ENCODE peak calls at places on chromosomes 11 and 22, in six cellular contexts. One of them, this sample, is unnamed.

GRCh38 chr11:103894673-103895072 is 141.8 kb upstream of the DDI1 start:
- DNase-seq in WTC11: no peak
- DNase-seq in HepG2: no peak
- DNase-seq in H1: no peak
- DNase-seq in K562: no peak
- DNase-seq in GM12878: no peak
- DNase-seq in this sample: no peak

GRCh38 chr22:31650391-31650790 is 11.6 kb downstream of the PISD start:
- DNase-seq in WTC11: no peak
- DNase-seq in HepG2: no peak
- DNase-seq in H1: no peak
- DNase-seq in K562: no peak
- DNase-seq in GM12878: no peak
- DNase-seq in this sample: peak

GRCh38 chr11:64044730-64045386 is 9.1 kb downstream of the FLRT1 start:
- DNase-seq in WTC11: no peak
- DNase-seq in HepG2: peak
- DNase-seq in H1: no peak
- DNase-seq in K562: no peak
- DNase-seq in GM12878: no peak
- DNase-seq in this sample: no peak

GRCh38 chr22:20533095-20533878 is 25.9 kb downstream of the MED15 start:
- DNase-seq in WTC11: no peak
- DNase-seq in HepG2: no peak
- DNase-seq in H1: no peak
- DNase-seq in K562: no peak
- DNase-seq in GM12878: no peak
- DNase-seq in this sample: no peak

GRCh38 chr22:49412236-49412635 is 415.4 kb downstream of the BRD1 start:
- DNase-seq in WTC11: no peak
- DNase-seq in HepG2: no peak
- DNase-seq in H1: no peak
- DNase-seq in K562: no peak
- DNase-seq in GM12878: no peak
- DNase-seq in this sample: no peak

GRCh38 chr22:46110215-46110614 is 40.1 kb upstream of the PPARA start:
- DNase-seq in WTC11: peak
- DNase-seq in HepG2: no peak
- DNase-seq in H1: no peak
- DNase-seq in K562: peak
- DNase-seq in GM12878: no peak
- DNase-seq in this sample: no peak

GRCh38 chr11:33736148-33736809 is at the start of gene CD59:
- DNase-seq in WTC11: peak
- DNase-seq in HepG2: peak
- DNase-seq in H1: peak
- DNase-seq in K562: peak
- DNase-seq in GM12878: peak
- DNase-seq in this sample: peak

GRCh38 chr11:121547574-121547973 is 94.8 kb upstream of the SORL1-AS1 start:
- DNase-seq in WTC11: no peak
- DNase-seq in HepG2: no peak
- DNase-seq in H1: no peak
- DNase-seq in K562: no peak
- DNase-seq in GM12878: no peak
- DNase-seq in this sample: no peak

GRCh38 chr22:44037519-44038370 is 13.6 kb downstream of the PARVB start:
- DNase-seq in WTC11: no peak
- DNase-seq in HepG2: no peak
- DNase-seq in H1: no peak
- DNase-seq in K562: no peak
- DNase-seq in GM12878: no peak
- DNase-seq in this sample: no peak

GRCh38 chr22:50260801-50261614 is 475 bp downstream of the MAPK12 start:
- DNase-seq in WTC11: peak
- DNase-seq in HepG2: no peak
- DNase-seq in H1: no peak
- DNase-seq in K562: peak
- DNase-seq in GM12878: no peak
- DNase-seq in this sample: peak

GRCh38 chr11:20110908-20111669 is 49.2 kb downstream of the DBX1 start:
- DNase-seq in WTC11: peak
- DNase-seq in HepG2: peak
- DNase-seq in H1: no peak
- DNase-seq in K562: peak
- DNase-seq in GM12878: peak
- DNase-seq in this sample: peak

GRCh38 chr11:12200359-12201015 is 90.1 kb downstream of the MICAL2 start:
- DNase-seq in WTC11: no peak
- DNase-seq in HepG2: no peak
- DNase-seq in H1: no peak
- DNase-seq in K562: peak
- DNase-seq in GM12878: no peak
- DNase-seq in this sample: no peak

GRCh38 chr11:69545976-69546617 is 64.6 kb downstream of the LINC01488 start:
- DNase-seq in WTC11: no peak
- DNase-seq in HepG2: no peak
- DNase-seq in H1: no peak
- DNase-seq in K562: no peak
- DNase-seq in GM12878: no peak
- DNase-seq in this sample: no peak

GRCh38 chr11:59710136-59710847 is 3.4 kb downstream of the OR10V1 start:
- DNase-seq in WTC11: no peak
- DNase-seq in HepG2: no peak
- DNase-seq in H1: no peak
- DNase-seq in K562: peak
- DNase-seq in GM12878: no peak
- DNase-seq in this sample: no peak

DNA sequence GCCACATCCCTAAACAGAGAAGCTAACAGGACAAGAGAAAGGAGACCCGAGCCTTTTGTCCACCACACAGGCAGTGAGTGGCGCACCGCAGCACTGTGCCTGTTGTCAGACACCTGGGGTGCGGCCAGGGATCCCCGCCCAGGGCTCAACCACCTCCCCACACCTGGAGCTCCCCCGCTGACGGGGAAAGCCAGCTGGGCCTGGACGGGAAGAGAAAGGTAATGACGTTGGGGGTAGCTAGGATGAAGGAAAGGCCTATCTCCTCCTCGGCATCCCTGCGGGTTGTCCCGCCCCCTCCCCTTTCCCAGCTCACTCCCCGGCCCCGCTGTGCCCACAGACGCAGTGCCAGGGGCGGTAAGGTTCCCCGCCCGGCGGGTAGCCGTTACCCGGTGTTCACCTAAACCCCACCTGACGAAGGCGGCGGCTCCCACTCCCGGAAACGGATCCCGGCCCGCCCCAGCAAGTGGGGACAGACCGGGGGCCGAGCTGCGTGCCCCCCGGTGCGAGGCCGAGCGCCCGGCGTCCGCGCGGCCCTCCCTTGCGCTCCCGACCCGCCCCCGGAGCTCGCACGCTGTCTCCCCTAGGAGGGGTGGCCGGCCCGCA is 507 bp downstream of the HYOU1 start:
- DNase-seq in WTC11: peak
- DNase-seq in HepG2: no peak
- DNase-seq in H1: no peak
- DNase-seq in K562: peak
- DNase-seq in GM12878: no peak
- DNase-seq in this sample: peak
- TF ChIP-seq CREB1 in WTC11: no peak
- TF ChIP-seq CREB1 in HepG2: no peak
- TF ChIP-seq CREB1 in H1: peak
- TF ChIP-seq CREB1 in K562: no peak
- TF ChIP-seq CREB1 in GM12878: no peak
- TF ChIP-seq CREB1 in this sample: no peak

GRCh38 chr22:24093855-24094254 is 82.8 kb downstream of the CABIN1 start:
- DNase-seq in WTC11: peak
- DNase-seq in HepG2: no peak
- DNase-seq in H1: no peak
- DNase-seq in K562: no peak
- DNase-seq in GM12878: no peak
- DNase-seq in this sample: peak
- TF ChIP-seq CREB1 in WTC11: no peak
- TF ChIP-seq CREB1 in HepG2: no peak
- TF ChIP-seq CREB1 in H1: no peak
- TF ChIP-seq CREB1 in K562: no peak
- TF ChIP-seq CREB1 in GM12878: no peak
- TF ChIP-seq CREB1 in this sample: no peak

GRCh38 chr11:6843670-6844069 is 1.8 kb upstream of the OR10A5 start:
- DNase-seq in WTC11: no peak
- DNase-seq in HepG2: no peak
- DNase-seq in H1: no peak
- DNase-seq in K562: no peak
- DNase-seq in GM12878: no peak
- DNase-seq in this sample: peak
- TF ChIP-seq CREB1 in WTC11: no peak
- TF ChIP-seq CREB1 in HepG2: no peak
- TF ChIP-seq CREB1 in H1: no peak
- TF ChIP-seq CREB1 in K562: no peak
- TF ChIP-seq CREB1 in GM12878: no peak
- TF ChIP-seq CREB1 in this sample: no peak

GRCh38 chr22:17096095-17096494 is 11.3 kb downstream of the IL17RA start:
- DNase-seq in WTC11: no peak
- DNase-seq in HepG2: no peak
- DNase-seq in H1: no peak
- DNase-seq in K562: no peak
- DNase-seq in GM12878: no peak
- DNase-seq in this sample: no peak
- TF ChIP-seq CREB1 in WTC11: no peak
- TF ChIP-seq CREB1 in HepG2: no peak
- TF ChIP-seq CREB1 in H1: no peak
- TF ChIP-seq CREB1 in K562: no peak
- TF ChIP-seq CREB1 in GM12878: no peak
- TF ChIP-seq CREB1 in this sample: no peak

GRCh38 chr11:380095-380480 is 10.8 kb downstream of the B4GALNT4 start:
- DNase-seq in WTC11: no peak
- DNase-seq in HepG2: no peak
- DNase-seq in H1: no peak
- DNase-seq in K562: no peak
- DNase-seq in GM12878: no peak
- DNase-seq in this sample: no peak
- TF ChIP-seq CREB1 in WTC11: no peak
- TF ChIP-seq CREB1 in HepG2: no peak
- TF ChIP-seq CREB1 in H1: no peak
- TF ChIP-seq CREB1 in K562: no peak
- TF ChIP-seq CREB1 in GM12878: no peak
- TF ChIP-seq CREB1 in this sample: no peak

DNA sequence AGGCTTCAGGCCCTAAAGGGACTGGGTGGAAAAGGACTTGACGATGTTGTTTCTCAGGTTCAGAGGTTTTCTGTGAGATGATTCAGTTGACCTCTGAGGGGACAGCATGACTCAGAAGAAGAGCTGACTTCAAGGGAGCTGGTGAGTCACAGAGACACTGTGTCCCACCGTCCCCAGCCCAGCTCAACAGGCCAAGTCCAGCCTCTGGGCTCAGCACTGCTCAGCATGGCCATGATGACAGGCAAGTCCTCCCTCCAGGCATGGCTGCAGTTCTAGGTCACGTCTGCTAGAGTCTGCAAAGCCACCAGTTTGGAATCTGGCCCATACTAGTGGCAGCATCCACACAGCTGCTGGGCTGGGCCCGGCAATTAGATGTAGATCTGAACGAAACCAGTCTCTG is 12.9 kb downstream of the TRIM29 start:
- DNase-seq in WTC11: no peak
- DNase-seq in HepG2: peak
- DNase-seq in H1: no peak
- DNase-seq in K562: peak
- DNase-seq in GM12878: no peak
- DNase-seq in this sample: no peak
- TF ChIP-seq CREB1 in WTC11: no peak
- TF ChIP-seq CREB1 in HepG2: no peak
- TF ChIP-seq CREB1 in H1: no peak
- TF ChIP-seq CREB1 in K562: no peak
- TF ChIP-seq CREB1 in GM12878: no peak
- TF ChIP-seq CREB1 in this sample: no peak

DNA sequence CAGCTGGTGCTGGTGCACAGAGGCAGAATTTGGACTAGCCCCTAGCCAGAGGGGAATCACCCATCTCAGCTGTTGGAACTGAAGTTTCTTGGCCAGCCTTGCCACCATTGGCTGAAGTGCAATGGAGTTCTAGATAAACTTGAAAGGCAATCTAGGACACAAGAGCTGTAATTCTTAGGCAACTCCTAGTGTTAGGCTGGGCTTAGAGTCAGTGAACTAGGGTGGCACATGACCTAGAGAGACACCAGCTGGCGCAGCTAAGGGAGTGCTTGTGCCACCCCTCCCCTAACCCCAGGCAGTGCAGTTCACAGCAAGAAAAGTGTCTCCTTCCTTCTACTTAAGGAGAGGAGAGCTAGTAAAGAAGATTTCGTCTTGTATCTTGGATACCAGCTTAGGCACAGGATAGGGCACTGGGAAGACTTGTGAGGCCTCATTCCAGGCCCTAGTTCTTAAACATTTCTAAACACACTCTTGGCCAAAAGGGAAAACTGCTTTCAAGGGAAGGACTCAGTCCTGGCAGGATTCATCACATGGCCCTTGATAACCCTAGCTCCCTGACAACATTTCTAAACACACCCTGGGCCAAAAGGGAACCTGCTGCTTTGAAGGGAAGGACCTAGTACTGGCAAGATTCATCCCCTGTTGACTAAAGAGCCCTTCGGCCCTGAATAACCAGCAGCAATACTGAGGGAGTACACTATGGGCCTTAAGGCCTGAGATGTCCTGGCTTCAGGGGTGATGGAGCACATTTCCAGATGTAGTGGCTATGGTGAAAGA is 53.4 kb downstream of the XRRA1 start:
- DNase-seq in WTC11: no peak
- DNase-seq in HepG2: no peak
- DNase-seq in H1: no peak
- DNase-seq in K562: no peak
- DNase-seq in GM12878: no peak
- DNase-seq in this sample: no peak
- TF ChIP-seq CREB1 in WTC11: no peak
- TF ChIP-seq CREB1 in HepG2: no peak
- TF ChIP-seq CREB1 in H1: no peak
- TF ChIP-seq CREB1 in K562: no peak
- TF ChIP-seq CREB1 in GM12878: no peak
- TF ChIP-seq CREB1 in this sample: no peak

GRCh38 chr11:18700872-18701271 is 2.3 kb downstream of the TMEM86A start:
- DNase-seq in WTC11: no peak
- DNase-seq in HepG2: no peak
- DNase-seq in H1: no peak
- DNase-seq in K562: no peak
- DNase-seq in GM12878: no peak
- DNase-seq in this sample: no peak

GRCh38 chr11:18698341-18699268 is at the start of gene TMEM86A:
- DNase-seq in WTC11: peak
- DNase-seq in HepG2: peak
- DNase-seq in H1: no peak
- DNase-seq in K562: peak
- DNase-seq in GM12878: no peak
- DNase-seq in this sample: peak

GRCh38 chr11:18699269-18699596 is 654 bp downstream of the TMEM86A start:
- DNase-seq in WTC11: no peak
- DNase-seq in HepG2: no peak
- DNase-seq in H1: no peak
- DNase-seq in K562: no peak
- DNase-seq in GM12878: no peak
- DNase-seq in this sample: no peak

GRCh38 chr11:18700375-18700774 is 1.8 kb downstream of the TMEM86A start:
- DNase-seq in WTC11: no peak
- DNase-seq in HepG2: no peak
- DNase-seq in H1: no peak
- DNase-seq in K562: no peak
- DNase-seq in GM12878: no peak
- DNase-seq in this sample: no peak

GRCh38 chr11:18699848-18700261 is 1.3 kb downstream of the TMEM86A start:
- DNase-seq in WTC11: no peak
- DNase-seq in HepG2: no peak
- DNase-seq in H1: no peak
- DNase-seq in K562: no peak
- DNase-seq in GM12878: no peak
- DNase-seq in this sample: no peak
- TF ChIP-seq CREB1 in WTC11: no peak
- TF ChIP-seq CREB1 in HepG2: no peak
- TF ChIP-seq CREB1 in H1: no peak
- TF ChIP-seq CREB1 in K562: no peak
- TF ChIP-seq CREB1 in GM12878: no peak
- TF ChIP-seq CREB1 in this sample: no peak

This sample was measured in GM23338.